ENCODE peak calls at places on chromosome 12, in seven cellular contexts. W is T follicular helper cell, U is AG08395, N is A549, O is T47D, G is epithelial cell of prostate, T is neural progenitor cell. C is an unnamed sample.

GRCh38 chr12:125329239-125330238 is 264.3 kb downstream of the AACS start:
- DNase-seq in T (peak; percentile 86), N (no peak), G (no peak), O (no peak), U (no peak), W (no peak), C (no peak)

GRCh38 chr12:65494537-65494936 is 216.1 kb downstream of the MSRB3 start:
- DNase-seq in O (no peak), W (no peak), G (no peak), N (no peak), T (no peak), U (no peak), C (peak; percentile 19)

GRCh38 chr12:108734200-108734906 is 3.0 kb upstream of the CORO1C start:
- DNase-seq in O (no peak), U (peak; percentile 75), W (no peak), T (no peak), N (peak; percentile 90), G (peak; percentile 90), C (peak; percentile 75)

GRCh38 chr12:58933068-58933681 is 12.9 kb upstream of the LRIG3 start:
- DNase-seq in G (no peak), T (no peak), N (no peak), W (no peak), O (no peak), U (no peak), C (no peak)

GRCh38 chr12:83864064-83864463 is 1048.5 kb downstream of the SLC6A15 start:
- DNase-seq in N (no peak), T (no peak), W (no peak), O (no peak), U (no peak), G (no peak), C (no peak)

GRCh38 chr12:70251226-70251625 is 8.0 kb downstream of the CNOT2 start:
- DNase-seq in N (no peak), U (no peak), O (no peak), T (no peak), W (no peak), G (no peak), C (no peak)

GRCh38 chr12:46677749-46678148 is 148.0 kb downstream of the SLC38A4 start:
- DNase-seq in O (peak; percentile 35), W (no peak), G (no peak), U (no peak), T (no peak), N (peak; percentile 33), C (peak; percentile 26)

GRCh38 chr12:4089147-4089606 is 184.4 kb upstream of the CCND2 start:
- DNase-seq in G (no peak), T (no peak), N (no peak), W (no peak), U (no peak), O (no peak), C (no peak)

GRCh38 chr12:112998997-112999767 is 20.9 kb downstream of the OAS2 start:
- DNase-seq in T (no peak), U (no peak), W (no peak), O (no peak), N (no peak), G (no peak), C (no peak)

GRCh38 chr12:104314242-104314614 is 10.7 kb downstream of the EID3 start:
- DNase-seq in T (no peak), U (no peak), N (no peak), G (peak; percentile 24), O (no peak), W (no peak), C (no peak)

GRCh38 chr12:96828169-96828789 is 78.8 kb upstream of the NEDD1 start:
- DNase-seq in W (no peak), O (no peak), G (no peak), U (no peak), T (no peak), N (no peak), C (no peak)

GRCh38 chr12:52190860-52191729 is 719 bp downstream of the KRT80 start:
- DNase-seq in W (no peak), G (no peak), N (peak; percentile 82), T (no peak), U (no peak), O (peak; percentile 74), C (no peak)

GRCh38 chr12:29041621-29042020 is 107.5 kb upstream of the FAR2 start:
- DNase-seq in T (no peak), O (no peak), N (no peak), G (no peak), W (no peak), U (peak; percentile 72), C (peak; percentile 8)

GRCh38 chr12:104458645-104459555 is 2.2 kb downstream of the CHST11 start:
- DNase-seq in W (no peak), U (peak; percentile 37), G (no peak), O (no peak), N (peak; percentile 19), T (peak; percentile 28), C (no peak)

GRCh38 chr12:95790912-95791849 is 617 bp upstream of the NTN4 start:
- DNase-seq in W (no peak), N (peak; percentile 62), G (no peak), U (peak; percentile 18), O (no peak), T (peak; percentile 57), C (peak; percentile 46)

GRCh38 chr12:69007166-69007857 is 74.3 kb upstream of the CPM start:
- DNase-seq in O (no peak), U (peak; percentile 63), T (peak; percentile 73), G (peak; percentile 36), W (no peak), N (no peak), C (no peak)

GRCh38 chr12:126248871-126249403 is 1183.7 kb downstream of the AACS start:
- DNase-seq in T (peak; percentile 20), G (no peak), W (no peak), N (no peak), U (no peak), O (no peak), C (no peak)